ENCODE peak calls at places on chromosomes 3 and 15, in five cellular contexts. L is RWPE2, N is activated gamma-delta T cell, O is amygdala, B is HEK293T. X is an unnamed sample.

GRCh38 chr3:133831966-133832801 is 26.6 kb downstream of the SRPRB start:
- DNase-seq in L (no peak), N (no peak), O (no peak), B (no peak), X (no peak)

GRCh38 chr15:88400591-88400990 is 66.6 kb downstream of the MRPL46 start:
- DNase-seq in L (no peak), N (no peak), O (no peak), B (no peak), X (no peak)

GRCh38 chr3:186540444-186541226 is 3.5 kb downstream of the CRYGS start:
- DNase-seq in L (no peak), N (no peak), O (peak; percentile 14), B (peak; percentile 34), X (peak; percentile 72)

GRCh38 chr3:186359078-186359477 is 3.0 kb downstream of the DGKG start:
- DNase-seq in L (no peak), N (no peak), O (no peak), B (no peak), X (no peak)

GRCh38 chr15:70025413-70026296 is 72.1 kb downstream of the TLE3 start:
- DNase-seq in L (no peak), N (no peak), O (no peak), B (no peak), X (no peak)

GRCh38 chr15:89665449-89666146 is 10.3 kb upstream of the KIF7 start:
- DNase-seq in L (no peak), N (no peak), O (no peak), B (peak; percentile 72), X (peak; percentile 65)

GRCh38 chr3:135918600-135918999 is 46.9 kb upstream of the PPP2R3A start:
- DNase-seq in L (no peak), N (no peak), O (no peak), B (peak; percentile 28), X (no peak)

GRCh38 chr15:42349178-42349577 is 10.1 kb upstream of the CAPN3 start:
- DNase-seq in L (no peak), N (no peak), O (no peak), B (no peak), X (no peak)

GRCh38 chr15:55532944-55533343 is 24.9 kb upstream of the DNAAF4 start:
- DNase-seq in L (no peak), N (no peak), O (no peak), B (no peak), X (no peak)

GRCh38 chr3:62567097-62568021 is 194.0 kb upstream of the FEZF2 start:
- DNase-seq in L (no peak), N (no peak), O (no peak), B (no peak), X (no peak)

GRCh38 chr3:141237701-141238521 is 6.3 kb downstream of the PXYLP1 start:
- DNase-seq in L (no peak), N (no peak), O (no peak), B (no peak), X (no peak)

X was measured in glutamatergic neuron.